ENCODE peak calls at places on chromosomes 7 and 10, in five cellular contexts. T is GM23248, V is SK-N-SH, P is neural progenitor cell, X is IMR-90. W is an unnamed sample. For H3K4me1, the result is how much of the 10 kb centered on the place peaks cover.

GRCh38 chr10:91424016-91424415 is 13.9 kb downstream of the HECTD2 start:
- DNase-seq in T (peak), V (no peak), P (no peak), X (peak), W (no peak)

GRCh38 chr7:139940866-139941265 is 111.8 kb downstream of the TBXAS1 start:
- DNase-seq in T (no peak), V (no peak), P (no peak), X (peak), W (no peak)

GRCh38 chr7:137146012-137146455 is 197.5 kb downstream of the PTN start:
- DNase-seq in T (peak), V (no peak), P (no peak), X (peak), W (no peak)

GRCh38 chr7:4862156-4862555 is 326 bp upstream of the PAPOLB start:
- DNase-seq in T (no peak), V (no peak), P (no peak), X (no peak), W (no peak)

GRCh38 chr7:79692015-79692414 is 238.5 kb upstream of the MAGI2 start:
- DNase-seq in T (peak), V (no peak), P (no peak), X (peak), W (no peak)

GRCh38 chr10:131908151-131908550 is 7.3 kb downstream of the PPP2R2D start:
- DNase-seq in T (no peak), V (no peak), P (no peak), X (no peak), W (no peak)

GRCh38 chr7:25496394-25497103 is 268.3 kb upstream of the NPVF start:
- DNase-seq in T (no peak), V (no peak), P (no peak), X (no peak), W (no peak)

GRCh38 chr7:149865437-149865836 is 8.3 kb upstream of the ATP6V0E2 start:
- DNase-seq in T (no peak), V (no peak), P (no peak), X (peak), W (peak)

GRCh38 chr10:73590881-73591577 is at the start of gene USP54:
- DNase-seq in T (peak), V (no peak), P (peak), X (peak), W (peak)

GRCh38 chr7:158061884-158062656 is 525.6 kb downstream of the PTPRN2 start:
- DNase-seq in T (no peak), V (no peak), P (no peak), X (no peak), W (no peak)

GRCh38 chr10:122560279-122560804 is at the start of gene DMBT1:
- DNase-seq in T (no peak), V (no peak), P (no peak), X (no peak), W (no peak)

GRCh38 chr7:55432506-55432905 is 67.4 kb downstream of the LANCL2 start:
- DNase-seq in T (no peak), V (no peak), P (no peak), X (no peak), W (no peak)

GRCh38 chr7:77771901-77772300 is 26.3 kb downstream of the TMEM60 start:
- DNase-seq in T (peak), V (no peak), P (no peak), X (no peak), W (no peak)

GRCh38 chr10:132657737-132658136 is 120.2 kb downstream of the INPP5A start:
- DNase-seq in T (no peak), V (no peak), P (no peak), X (no peak), W (no peak)

GRCh38 chr10:79130846-79131245 is 62.1 kb downstream of the ZMIZ1 start:
- DNase-seq in T (no peak), V (no peak), P (peak), X (no peak), W (peak)

DNA sequence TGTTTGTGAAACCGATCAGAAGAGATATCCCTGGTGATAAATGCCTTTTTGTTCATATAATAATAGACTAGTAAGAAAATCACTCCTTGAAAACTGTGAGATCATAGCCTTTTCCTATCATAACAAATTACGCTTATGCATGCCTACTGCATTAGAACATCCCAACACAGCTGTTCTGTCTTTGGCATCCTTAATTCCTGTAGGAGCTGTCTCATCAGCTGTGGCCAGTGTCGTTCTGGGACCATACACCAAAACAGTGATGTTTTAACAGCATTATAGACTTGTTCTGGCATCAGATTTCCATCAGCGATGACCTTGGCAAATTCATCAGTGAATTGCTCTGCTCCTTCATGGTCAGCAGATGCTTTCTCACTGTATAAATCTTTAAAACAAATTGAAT is 423.6 kb upstream of the LRGUK start:
- DNase-seq in T (peak), V (peak), P (no peak), X (peak), W (no peak)
- H3K9ac ChIP-seq in T (no peak), V (no peak), P (no peak), X (no peak), W (no peak)

DNA sequence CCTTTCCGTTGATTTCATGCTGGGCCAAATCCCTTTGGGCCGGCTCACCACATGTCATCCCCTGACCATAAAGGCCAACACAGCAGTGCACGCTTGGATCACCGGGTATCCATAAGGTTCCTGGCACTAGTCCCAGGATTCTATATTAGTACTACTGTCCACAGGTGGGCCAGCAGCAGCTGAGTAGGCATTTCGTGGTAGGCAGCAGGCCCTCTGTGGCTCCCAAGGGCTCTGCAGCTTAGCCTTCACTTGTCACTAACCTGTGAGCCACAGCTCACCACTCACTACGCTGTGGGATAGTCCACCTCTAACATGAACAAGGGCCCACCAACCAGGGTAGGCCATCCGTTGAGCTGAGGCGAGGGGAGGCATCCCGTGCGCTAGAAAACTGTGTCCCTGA is 89.2 kb upstream of the MALRD1 start:
- DNase-seq in T (no peak), V (no peak), P (no peak), X (no peak), W (no peak)
- H3K4me1 ChIP-seq in T (under half), V (under half), P (under half), X (under half), W (under half)

DNA sequence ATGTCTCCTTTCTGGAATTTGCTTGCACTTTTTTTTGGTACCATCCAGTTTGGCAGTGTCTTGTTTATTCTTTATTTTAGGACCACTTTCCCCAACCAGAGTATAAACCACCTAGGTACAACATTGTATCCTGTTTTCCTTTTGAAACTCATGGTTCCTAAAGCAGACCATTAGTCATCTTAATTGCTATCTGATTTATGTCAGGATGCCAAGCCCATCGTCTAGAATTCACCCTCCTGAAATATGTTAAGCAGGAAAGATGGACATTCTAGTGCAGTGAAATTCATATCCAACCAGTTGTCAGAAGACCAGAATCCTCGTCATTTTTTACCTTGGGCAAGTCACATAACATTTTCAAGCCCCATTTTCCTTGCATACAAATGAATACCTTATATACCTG is 223.6 kb upstream of the KMT2E start:
- DNase-seq in T (no peak), V (no peak), P (no peak), X (no peak), W (no peak)
- H3K9ac ChIP-seq in T (no peak), V (no peak), P (no peak), X (no peak), W (no peak)

GRCh38 chr10:71765907-71766716 is 7.2 kb downstream of the VSIR start:
- DNase-seq in T (no peak), V (no peak), P (no peak), X (no peak), W (no peak)

GRCh38 chr10:71769279-71769823 is 4.0 kb downstream of the VSIR start:
- DNase-seq in T (peak), V (no peak), P (no peak), X (peak), W (no peak)

GRCh38 chr10:71765176-71765906 is 8.0 kb downstream of the VSIR start:
- DNase-seq in T (peak), V (no peak), P (no peak), X (peak), W (no peak)

GRCh38 chr10:71766717-71767419 is 6.5 kb downstream of the VSIR start:
- DNase-seq in T (peak), V (no peak), P (no peak), X (peak), W (no peak)

DNA sequence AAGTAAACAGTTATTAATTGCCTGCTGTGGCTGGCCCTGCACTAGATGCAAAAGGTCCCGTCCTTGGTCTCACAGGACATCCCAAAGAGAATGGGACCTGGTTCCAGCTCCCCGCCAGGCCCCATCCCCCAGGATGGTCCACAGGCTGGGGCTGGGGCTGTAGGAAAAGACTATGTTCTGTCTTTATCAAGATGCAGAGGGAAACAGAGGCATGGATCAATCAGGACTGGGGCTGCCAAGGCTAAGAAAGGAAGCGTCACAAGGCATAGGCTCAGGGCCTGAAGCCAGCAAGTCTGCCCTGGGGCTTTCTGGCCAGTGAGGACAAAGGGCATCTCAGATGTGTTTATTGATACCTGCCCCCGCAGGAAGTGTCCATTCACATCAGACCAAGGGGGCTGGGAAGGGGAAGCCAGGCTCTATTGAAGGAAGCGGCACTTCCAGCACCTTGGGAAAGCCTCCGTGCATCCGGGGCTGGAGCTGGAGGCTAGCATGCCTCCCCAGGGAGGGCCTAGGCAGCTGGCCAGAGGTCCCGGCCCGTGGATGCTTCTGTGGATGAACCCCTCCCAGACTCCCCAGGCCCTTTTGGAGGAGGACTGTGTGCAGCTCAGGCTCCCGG is 5.8 kb downstream of the VSIR start:
- DNase-seq in T (peak), V (no peak), P (no peak), X (no peak), W (no peak)
- H3K4me1 ChIP-seq in T (half or more), V (under half), P (under half), X (half or more), W (under half)

GRCh38 chr10:72561745-72562166 is 64.1 kb downstream of the MICU1 start:
- DNase-seq in T (no peak), V (no peak), P (no peak), X (no peak), W (no peak)
- H3K9ac ChIP-seq in T (no peak), V (no peak), P (no peak), X (no peak), W (no peak)

DNA sequence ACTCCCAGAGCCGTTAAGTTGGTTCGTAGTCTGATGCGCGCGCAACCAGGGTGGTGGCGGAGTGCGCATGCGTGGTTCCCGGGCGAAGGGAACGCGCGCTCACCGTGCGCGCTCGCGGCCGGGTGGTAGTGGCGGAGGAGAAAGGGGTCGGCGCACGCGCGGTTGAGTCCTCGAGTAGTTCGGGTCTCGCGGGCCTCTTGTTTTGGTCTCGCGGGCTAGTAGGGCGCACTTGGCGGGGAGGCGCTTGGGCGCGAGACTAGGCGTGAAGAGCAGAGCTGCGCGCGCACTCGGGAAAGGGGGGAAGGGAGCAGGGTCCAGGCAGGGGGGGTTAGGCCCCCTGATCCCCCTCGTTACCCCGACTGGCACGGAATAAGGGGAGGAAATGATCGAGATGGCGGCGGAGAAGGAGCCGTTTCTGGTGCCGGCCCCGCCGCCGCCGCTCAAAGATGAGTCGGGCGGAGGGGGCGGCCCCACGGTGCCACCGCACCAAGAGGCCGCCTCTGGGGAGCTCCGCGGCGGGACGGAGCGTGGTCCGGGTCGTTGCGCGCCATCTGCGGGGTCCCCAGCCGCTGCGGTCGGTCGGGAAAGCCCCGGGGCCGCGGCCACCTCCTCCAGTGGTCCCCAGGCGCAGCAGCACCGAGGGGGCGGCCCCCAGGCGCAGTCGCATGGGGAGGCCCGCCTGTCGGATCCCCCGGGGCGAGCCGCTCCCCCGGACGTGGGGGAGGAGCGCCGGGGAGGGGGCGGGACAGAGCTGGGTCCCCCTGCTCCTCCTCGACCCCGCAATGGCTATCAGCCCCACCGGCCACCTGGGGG is at the start of gene MEPCE:
- DNase-seq in T (peak), V (peak), P (peak), X (peak), W (peak)
- H3K4me1 ChIP-seq in T (under half), V (under half), P (under half), X (under half), W (under half)

GRCh38 chr7:141012696-141013344 is 1.9 kb downstream of the MRPS33 start:
- DNase-seq in T (peak), V (no peak), P (no peak), X (peak), W (no peak)
- H3K9ac ChIP-seq in T (peak), V (peak), P (no peak), X (no peak), W (no peak)